ENCODE peak calls at places on chromosomes 6 and 20, in six cellular contexts. V, H, J, T, Z and B are unnamed samples.

GRCh38 chr6:98452721-98453120 is 381.7 kb upstream of the POU3F2 start:
- DNase-seq in J (no peak), V (no peak), T (no peak), Z (no peak), H (no peak), B (no peak)

GRCh38 chr6:144359783-144360182 is 74.6 kb downstream of the UTRN start:
- DNase-seq in H (no peak), V (no peak), Z (no peak), T (no peak), J (no peak), B (no peak)

GRCh38 chr6:133630651-133631050 is 258.3 kb upstream of the TCF21 start:
- DNase-seq in V (no peak), J (no peak), T (no peak), H (no peak), Z (no peak), B (no peak)

GRCh38 chr20:4135385-4136077 is 120.2 kb upstream of the RNF24 start:
- DNase-seq in T (peak; percentile 100), J (peak; percentile 52), V (peak; percentile 84), H (peak; percentile 99), Z (peak; percentile 39), B (no peak)

GRCh38 chr20:21322921-21323321 is 19.8 kb downstream of the XRN2 start:
- DNase-seq in V (no peak), J (no peak), T (peak; percentile 43), H (peak; percentile 10), Z (no peak), B (no peak)

GRCh38 chr20:14148042-14148441 is 152.7 kb downstream of the MACROD2 start:
- DNase-seq in J (no peak), Z (no peak), V (no peak), H (peak; percentile 33), T (peak; percentile 56), B (no peak)

GRCh38 chr6:146433881-146434741 is 109.5 kb upstream of the RAB32 start:
- DNase-seq in J (peak; percentile 58), Z (no peak), H (no peak), T (peak; percentile 17), V (peak; percentile 19), B (no peak)

GRCh38 chr20:11703119-11703518 is 214.6 kb upstream of the BTBD3 start:
- DNase-seq in Z (no peak), T (no peak), V (no peak), H (no peak), J (no peak), B (no peak)

GRCh38 chr20:64065973-64066341 is 3.0 kb downstream of the TCEA2 start:
- DNase-seq in T (peak; percentile 79), Z (no peak), J (peak; percentile 76), V (no peak), H (peak; percentile 78), B (no peak)

GRCh38 chr20:54140067-54140466 is 33.7 kb downstream of the CYP24A1 start:
- DNase-seq in Z (no peak), H (no peak), J (no peak), T (no peak), V (no peak), B (no peak)

GRCh38 chr20:25233016-25233772 is 14.7 kb upstream of the PYGB start:
- DNase-seq in H (peak; percentile 65), T (no peak), J (no peak), Z (no peak), V (no peak), B (no peak)

GRCh38 chr6:16241321-16241689 is 2.9 kb downstream of the GMPR start:
- DNase-seq in J (no peak), Z (no peak), H (no peak), V (no peak), T (no peak), B (no peak)

GRCh38 chr20:44540834-44541233 is 19.0 kb upstream of the SERINC3 start:
- DNase-seq in T (peak; percentile 45), H (peak; percentile 86), J (no peak), V (peak; percentile 73), Z (no peak), B (no peak)

GRCh38 chr6:39302669-39303424 is 11.4 kb downstream of the KCNK17 start:
- DNase-seq in T (peak; percentile 67), Z (peak; percentile 73), V (peak; percentile 87), J (peak; percentile 91), H (peak; percentile 47), B (peak; percentile 75)

GRCh38 chr20:50513169-50514034 is 3.2 kb downstream of the PTPN1 start:
- DNase-seq in T (peak; percentile 89), V (no peak), H (peak; percentile 80), Z (no peak), J (no peak), B (no peak)

GRCh38 chr6:129778793-129779192 is 68.8 kb upstream of the ARHGAP18 start:
- DNase-seq in Z (no peak), V (no peak), H (no peak), T (no peak), J (no peak), B (no peak)

GRCh38 chr6:91490672-91491071 is 903.8 kb upstream of the MAP3K7 start:
- DNase-seq in H (no peak), T (peak; percentile 26), J (no peak), V (no peak), Z (no peak), B (no peak)

GRCh38 chr6:166284640-166285039 is 23.6 kb downstream of the PRR18 start:
- DNase-seq in H (no peak), Z (no peak), V (no peak), T (no peak), J (no peak), B (no peak)
- H3K14ac ChIP-seq in H (no peak overlapping the region), Z (no peak overlapping the region), V (no peak overlapping the region), T (peak overlapping the region; percentile 77), J (no peak overlapping the region), B (no peak overlapping the region)

GRCh38 chr6:154292066-154292465 is 64.5 kb downstream of the IPCEF1 start:
- DNase-seq in V (no peak), Z (no peak), J (no peak), T (peak; percentile 9), H (peak; percentile 24), B (no peak)
- H3K14ac ChIP-seq in V (no peak overlapping the region), Z (no peak overlapping the region), J (no peak overlapping the region), T (no peak overlapping the region), H (peak overlapping the region; percentile 57), B (no peak overlapping the region)

GRCh38 chr6:127886603-127887002 is 14.3 kb downstream of the THEMIS start:
- DNase-seq in H (peak; percentile 2), V (no peak), J (no peak), Z (no peak), T (peak; percentile 6), B (no peak)
- H3K14ac ChIP-seq in H (no peak overlapping the region), V (no peak overlapping the region), J (no peak overlapping the region), Z (no peak overlapping the region), T (no peak overlapping the region), B (no peak overlapping the region)

GRCh38 chr6:110816110-110816409 is 791 bp upstream of the CDK19 start:
- DNase-seq in V (no peak), H (no peak), T (no peak), J (no peak), Z (no peak), B (no peak)
- H3K14ac ChIP-seq in V (no peak overlapping the region), H (no peak overlapping the region), T (no peak overlapping the region), J (no peak overlapping the region), Z (no peak overlapping the region), B (no peak overlapping the region)

GRCh38 chr6:170135041-170135440 is 155.8 kb downstream of the DLL1 start:
- DNase-seq in V (no peak), H (no peak), J (no peak), Z (no peak), T (no peak), B (no peak)
- H3K14ac ChIP-seq in V (no peak overlapping the region), H (no peak overlapping the region), J (no peak overlapping the region), Z (no peak overlapping the region), T (no peak overlapping the region), B (peak overlapping the region; percentile 67)

GRCh38 chr6:145415616-145416015 is 319.7 kb downstream of the EPM2A start:
- DNase-seq in H (no peak), Z (no peak), J (no peak), T (no peak), V (no peak), B (no peak)
- H3K14ac ChIP-seq in H (no peak overlapping the region), Z (no peak overlapping the region), J (no peak overlapping the region), T (no peak overlapping the region), V (no peak overlapping the region), B (no peak overlapping the region)

GRCh38 chr6:26478100-26478984 is 20.6 kb downstream of the BTN2A1 start:
- DNase-seq in Z (no peak), T (no peak), J (no peak), V (no peak), H (no peak), B (no peak)

GRCh38 chr6:26476893-26477292 is 19.1 kb downstream of the BTN2A1 start:
- DNase-seq in T (no peak), V (no peak), H (no peak), Z (no peak), J (no peak), B (no peak)

GRCh38 chr6:26475823-26476729 is 18.3 kb downstream of the BTN2A1 start:
- DNase-seq in Z (no peak), J (peak; percentile 48), H (peak; percentile 27), V (no peak), T (peak; percentile 14), B (no peak)

GRCh38 chr6:26478985-26479278 is 21.2 kb upstream of the BTN1A1 start:
- DNase-seq in Z (no peak), H (no peak), J (no peak), T (no peak), V (peak; percentile 10), B (no peak)

GRCh38 chr6:26477431-26477830 is 19.7 kb downstream of the BTN2A1 start:
- DNase-seq in V (no peak), H (no peak), T (no peak), J (no peak), Z (no peak), B (no peak)
- H3K14ac ChIP-seq in V (no peak overlapping the region), H (no peak overlapping the region), T (no peak overlapping the region), J (no peak overlapping the region), Z (no peak overlapping the region), B (no peak overlapping the region)

DNA sequence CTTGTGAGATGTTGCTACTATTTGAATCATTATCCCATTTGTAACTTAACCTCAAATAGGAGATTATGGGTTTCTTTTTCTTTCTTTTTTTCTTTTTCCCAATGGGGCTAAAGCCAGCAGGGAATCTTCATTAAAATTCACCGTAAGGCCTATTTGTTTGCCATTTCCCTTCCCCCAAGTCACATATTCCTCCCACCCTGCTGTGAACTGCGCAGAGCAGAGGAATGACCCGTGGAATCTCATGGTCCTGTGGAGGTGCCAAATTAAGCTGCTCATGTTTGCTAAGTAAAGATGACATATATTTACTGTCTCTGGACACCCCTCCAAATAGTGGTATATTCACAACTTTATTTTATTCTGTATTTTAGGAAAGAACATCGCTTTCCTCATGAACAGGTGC is 699.3 kb downstream of the RNF144B start:
- DNase-seq in H (no peak), V (no peak), J (no peak), T (no peak), Z (peak; percentile 2), B (no peak)
- H3K14ac ChIP-seq in H (no peak overlapping the region), V (no peak overlapping the region), J (no peak overlapping the region), T (no peak overlapping the region), Z (no peak overlapping the region), B (no peak overlapping the region)